ENCODE peak calls at places on chromosome 6, in five cellular contexts. Z, A, P, V and U are unnamed samples.

GRCh38 chr6:30880563-30881252 is 3.6 kb upstream of the DDR1 start:
- DNase-seq in Z (no peak), A (no peak), P (peak), V (no peak), U (no peak)

GRCh38 chr6:113995632-113996031 is 24.7 kb upstream of the HDAC2 start:
- DNase-seq in Z (peak), A (no peak), P (peak), V (no peak), U (peak)

GRCh38 chr6:111936718-111937117 is 63.5 kb upstream of the FYN start:
- DNase-seq in Z (no peak), A (no peak), P (no peak), V (no peak), U (no peak)

GRCh38 chr6:30834643-30835042 is 49.7 kb upstream of the DDR1 start:
- DNase-seq in Z (no peak), A (no peak), P (no peak), V (no peak), U (no peak)

GRCh38 chr6:53840027-53840426 is 45.2 kb downstream of the LRRC1 start:
- DNase-seq in Z (no peak), A (no peak), P (no peak), V (no peak), U (no peak)

GRCh38 chr6:1107578-1107977 is 204.3 kb upstream of the FOXQ1 start:
- DNase-seq in Z (no peak), A (no peak), P (no peak), V (no peak), U (no peak)

GRCh38 chr6:28263946-28264345 is 3.0 kb upstream of the ZSCAN26 start:
- DNase-seq in Z (no peak), A (no peak), P (no peak), V (no peak), U (no peak)

GRCh38 chr6:107491059-107491609 is 1.2 kb downstream of the SOBP start:
- DNase-seq in Z (peak), A (no peak), P (peak), V (no peak), U (peak)

GRCh38 chr6:147486683-147487082 is 21.8 kb upstream of the SAMD5 start:
- DNase-seq in Z (no peak), A (no peak), P (no peak), V (no peak), U (no peak)

GRCh38 chr6:68364276-68364785 is 270.8 kb upstream of the ADGRB3 start:
- DNase-seq in Z (no peak), A (no peak), P (no peak), V (no peak), U (no peak)

GRCh38 chr6:52937908-52938307 is 28.4 kb upstream of the GSTA3 start:
- DNase-seq in Z (peak), A (no peak), P (no peak), V (no peak), U (no peak)

GRCh38 chr6:20534906-20535305 is 649 bp downstream of the CDKAL1 start:
- DNase-seq in Z (no peak), A (no peak), P (no peak), V (no peak), U (no peak)

GRCh38 chr6:149830731-149831379 is 33.3 kb downstream of the LRP11 start:
- DNase-seq in Z (no peak), A (no peak), P (no peak), V (no peak), U (no peak)

GRCh38 chr6:41824571-41825569 is 37.4 kb downstream of the TOMM6 start:
- DNase-seq in Z (peak), A (no peak), P (no peak), V (no peak), U (no peak)

GRCh38 chr6:52726193-52726542 is 37.1 kb downstream of the GSTA2 start:
- DNase-seq in Z (no peak), A (no peak), P (no peak), V (no peak), U (no peak)

GRCh38 chr6:53945765-53946407 is 151.1 kb downstream of the LRRC1 start:
- DNase-seq in Z (no peak), A (no peak), P (no peak), V (no peak), U (no peak)

GRCh38 chr6:125486881-125487280 is 185.1 kb upstream of the HDDC2 start:
- DNase-seq in Z (no peak), A (no peak), P (no peak), V (no peak), U (no peak)

GRCh38 chr6:107458687-107459282 is 579 bp downstream of the PDSS2 start:
- DNase-seq in Z (no peak), A (peak), P (no peak), V (peak), U (peak)

GRCh38 chr6:146785001-146785585 is 186.3 kb downstream of the ADGB start:
- DNase-seq in Z (peak), A (no peak), P (peak), V (peak), U (peak)

GRCh38 chr6:45730232-45730631 is 285.4 kb downstream of the CLIC5 start:
- DNase-seq in Z (no peak), A (no peak), P (no peak), V (no peak), U (no peak)

GRCh38 chr6:4185419-4185818 is 50.0 kb upstream of the ECI2 start:
- DNase-seq in Z (no peak), A (no peak), P (no peak), V (no peak), U (no peak)
- TF ChIP-seq SMC3 in Z (no peak), A (no peak), P (no peak), V (no peak), U (no peak)

GRCh38 chr6:138465007-138465645 is 34.2 kb downstream of the NHSL1 start:
- DNase-seq in Z (peak), A (no peak), P (no peak), V (no peak), U (peak)

GRCh38 chr6:138468320-138469015 is 30.8 kb downstream of the NHSL1 start:
- DNase-seq in Z (peak), A (no peak), P (no peak), V (no peak), U (peak)

GRCh38 chr6:138464085-138464484 is 35.2 kb downstream of the NHSL1 start:
- DNase-seq in Z (no peak), A (no peak), P (no peak), V (no peak), U (no peak)

GRCh38 chr6:138473144-138473543 is 26.1 kb downstream of the NHSL1 start:
- DNase-seq in Z (no peak), A (no peak), P (no peak), V (no peak), U (no peak)

DNA sequence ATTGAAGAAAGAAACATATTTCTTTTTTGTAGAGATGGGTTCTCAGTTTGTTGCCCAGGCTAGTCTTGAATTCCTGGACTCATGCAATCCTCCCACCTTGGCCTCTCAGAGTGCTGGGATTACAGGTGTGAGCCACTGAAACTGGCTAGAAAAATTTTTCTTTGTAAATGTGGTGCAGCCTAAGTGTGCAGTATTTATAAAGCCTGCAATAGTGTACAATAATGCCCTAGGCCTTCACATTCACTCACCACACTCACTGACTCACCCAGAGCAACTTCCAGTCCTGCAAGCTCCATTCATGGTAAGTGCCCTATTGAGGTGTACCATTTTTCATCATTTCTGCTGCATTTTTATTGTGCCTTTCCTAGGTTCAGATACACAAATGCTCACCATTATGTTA is 31.4 kb downstream of the NHSL1 start:
- DNase-seq in Z (no peak), A (no peak), P (no peak), V (no peak), U (no peak)
- TF ChIP-seq CHD2 in Z (no peak), A (no peak), P (no peak), V (no peak), U (no peak)

GRCh38 chr6:43947860-43948259 is 177.8 kb downstream of the VEGFA start:
- DNase-seq in Z (no peak), A (no peak), P (no peak), V (no peak), U (no peak)

GRCh38 chr6:43950731-43951062 is 176.6 kb downstream of the MRPL14 start:
- DNase-seq in Z (no peak), A (no peak), P (no peak), V (no peak), U (no peak)

GRCh38 chr6:43949451-43950110 is 177.7 kb downstream of the MRPL14 start:
- DNase-seq in Z (no peak), A (no peak), P (no peak), V (no peak), U (no peak)

GRCh38 chr6:43950206-43950605 is 177.0 kb downstream of the MRPL14 start:
- DNase-seq in Z (no peak), A (no peak), P (no peak), V (no peak), U (no peak)

DNA sequence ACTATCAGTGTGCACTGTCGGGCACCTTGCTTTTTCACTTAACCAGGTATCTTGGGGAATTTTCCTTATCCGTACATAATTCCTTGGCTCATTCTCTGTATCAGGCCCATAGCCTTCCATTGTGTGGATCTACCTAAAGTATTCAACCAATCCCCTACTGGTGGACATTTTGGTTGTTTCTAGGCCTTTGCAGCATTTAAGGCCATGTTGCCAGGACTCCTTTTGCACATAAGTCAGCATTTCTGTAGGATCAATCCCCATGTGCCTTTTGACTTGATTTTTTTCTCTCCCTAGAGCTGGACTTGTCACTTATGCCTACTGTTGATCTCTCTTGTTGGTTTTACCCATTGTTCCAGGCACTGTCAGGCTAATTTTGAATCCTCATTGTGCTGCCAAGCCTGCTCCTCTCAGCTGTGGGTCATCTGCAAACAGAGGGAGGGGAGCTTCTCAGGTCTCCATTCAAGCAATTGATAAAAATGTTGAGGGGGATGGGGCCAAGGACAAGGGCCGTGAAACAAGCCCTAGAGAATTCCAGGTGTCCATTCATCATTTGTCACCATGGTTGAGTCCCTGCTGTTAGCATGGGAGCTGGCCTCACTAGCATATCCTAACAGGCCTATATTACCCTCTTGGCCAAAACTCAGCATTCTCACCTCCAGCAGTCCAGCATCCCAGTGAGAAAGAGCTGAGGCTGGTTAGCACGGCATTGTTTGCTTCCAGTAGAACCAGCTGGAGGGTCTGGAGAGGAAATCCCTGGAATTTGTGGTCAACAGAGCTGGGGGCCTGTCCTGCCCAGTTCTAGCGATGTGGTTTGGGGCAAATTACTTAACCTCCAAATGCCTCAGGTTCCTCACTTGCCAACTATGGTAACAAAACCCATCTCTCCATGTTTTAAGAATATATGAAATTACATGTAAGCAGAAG is 178.5 kb downstream of the MRPL14 start:
- DNase-seq in Z (no peak), A (no peak), P (no peak), V (no peak), U (no peak)
- TF ChIP-seq SMC3 in Z (no peak), A (no peak), P (no peak), V (no peak), U (no peak)

GRCh38 chr6:44499609-44500008 is 112.1 kb downstream of the CDC5L start:
- DNase-seq in Z (no peak), A (no peak), P (no peak), V (no peak), U (no peak)

GRCh38 chr6:44498436-44498835 is 110.9 kb downstream of the CDC5L start:
- DNase-seq in Z (no peak), A (no peak), P (no peak), V (no peak), U (no peak)

GRCh38 chr6:44495036-44495901 is 107.8 kb downstream of the CDC5L start:
- DNase-seq in Z (no peak), A (no peak), P (no peak), V (no peak), U (no peak)

GRCh38 chr6:44497807-44498206 is 110.3 kb downstream of the CDC5L start:
- DNase-seq in Z (no peak), A (no peak), P (no peak), V (no peak), U (no peak)

DNA sequence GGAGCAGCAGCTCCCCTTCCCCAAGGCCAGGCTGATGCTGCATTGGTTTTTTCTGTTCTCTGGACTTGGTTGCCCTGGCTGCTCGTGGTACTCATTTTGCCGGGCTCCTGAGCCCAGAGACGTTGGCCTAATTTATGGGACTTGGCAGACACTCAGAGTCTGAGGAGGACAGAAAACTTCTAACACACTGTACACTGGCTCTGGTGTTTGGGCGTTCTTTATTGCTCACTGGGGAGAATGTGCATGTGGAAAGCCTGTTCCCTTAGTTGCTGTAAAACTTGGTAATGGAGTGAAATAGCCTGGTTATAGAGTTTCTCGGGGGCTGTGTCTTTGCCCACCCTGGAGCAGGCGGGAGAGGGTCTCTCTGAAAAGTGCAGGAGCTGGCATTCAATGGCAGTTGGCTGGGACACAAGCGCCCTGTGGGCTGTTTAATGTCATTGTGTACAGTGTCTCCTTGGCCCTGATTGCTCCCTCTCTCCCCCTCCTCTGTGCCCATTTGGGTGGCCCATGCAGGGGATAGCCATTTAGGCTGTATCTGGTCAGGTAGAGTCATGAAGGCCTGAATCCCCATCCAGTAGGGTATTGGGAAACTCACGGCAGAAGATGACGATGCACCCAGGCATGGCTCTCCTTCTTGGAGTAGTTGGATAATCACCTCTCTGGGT is 109.3 kb downstream of the CDC5L start:
- DNase-seq in Z (no peak), A (no peak), P (no peak), V (no peak), U (no peak)
- TF ChIP-seq CHD2 in Z (no peak), A (no peak), P (no peak), V (no peak), U (no peak)

GRCh38 chr6:32604434-32604877 is 14.8 kb upstream of the HLA-DRB1 start:
- DNase-seq in Z (no peak), A (peak), P (no peak), V (no peak), U (no peak)
- TF ChIP-seq SMC3 in Z (no peak), A (no peak), P (no peak), V (no peak), U (no peak)

GRCh38 chr6:14277405-14277930 is 159.9 kb downstream of the CD83 start:
- DNase-seq in Z (no peak), A (no peak), P (no peak), V (no peak), U (no peak)

GRCh38 chr6:14274552-14275492 is 157.2 kb downstream of the CD83 start:
- DNase-seq in Z (no peak), A (no peak), P (no peak), V (no peak), U (no peak)

GRCh38 chr6:14276667-14277404 is 159.3 kb downstream of the CD83 start:
- DNase-seq in Z (no peak), A (peak), P (no peak), V (no peak), U (no peak)

GRCh38 chr6:14275493-14275851 is 157.9 kb downstream of the CD83 start:
- DNase-seq in Z (no peak), A (no peak), P (no peak), V (no peak), U (no peak)

GRCh38 chr6:14276066-14276465 is 158.5 kb downstream of the CD83 start:
- DNase-seq in Z (no peak), A (no peak), P (no peak), V (no peak), U (no peak)
- TF ChIP-seq CHD2 in Z (no peak), A (no peak), P (no peak), V (no peak), U (no peak)

DNA sequence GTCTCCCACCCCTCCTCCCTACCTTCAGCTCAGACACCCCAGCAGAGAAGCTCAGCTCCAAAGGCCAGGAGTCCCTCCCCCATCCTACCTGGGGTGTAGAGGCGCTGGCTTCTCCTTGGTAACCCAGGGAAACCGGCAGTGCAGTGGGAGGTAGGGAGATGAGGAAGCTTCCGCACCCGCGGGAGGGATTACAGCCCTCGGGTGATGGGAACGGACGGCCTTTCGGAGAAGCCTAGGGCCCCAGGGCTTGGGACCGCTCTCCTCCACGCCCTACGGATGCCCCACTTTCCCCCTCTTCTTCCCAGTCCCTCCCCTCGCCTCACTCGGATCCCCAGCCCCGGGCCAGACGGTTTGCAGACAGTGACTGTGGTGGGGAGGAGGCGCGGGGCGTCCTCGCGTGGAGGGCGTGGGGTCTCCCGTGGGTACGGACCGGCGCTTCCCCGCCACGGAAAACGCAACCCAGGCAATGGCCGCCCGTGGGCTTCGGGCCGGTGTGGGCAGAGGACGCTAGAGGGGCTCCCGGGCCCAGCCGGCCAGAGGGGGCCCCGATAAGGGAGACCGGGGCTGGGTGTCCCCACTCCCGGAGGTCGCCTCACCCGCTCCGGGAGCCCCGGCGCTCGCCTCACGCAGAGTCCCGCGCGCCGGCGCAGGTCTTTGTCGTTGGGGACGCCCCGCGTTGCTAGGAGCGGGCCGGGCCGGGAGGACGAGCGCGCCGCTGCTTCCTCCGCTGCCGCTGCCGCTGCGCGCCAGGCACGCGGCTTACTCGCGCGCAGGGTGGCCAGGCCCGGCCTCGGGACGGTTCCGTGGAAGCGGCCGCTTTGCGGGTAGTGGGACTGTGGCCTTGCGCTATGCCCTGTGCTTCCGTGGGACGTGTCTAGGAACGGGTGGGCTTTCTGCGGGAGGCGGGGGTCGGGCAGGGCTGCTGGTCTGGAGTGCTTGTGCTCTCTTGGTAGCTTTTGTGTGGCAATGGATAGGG is 15.8 kb downstream of the AARS2 start:
- DNase-seq in Z (no peak), A (no peak), P (peak), V (peak), U (no peak)
- TF ChIP-seq SMC3 in Z (no peak), A (no peak), P (no peak), V (no peak), U (no peak)

GRCh38 chr6:10756085-10756484 is 8.5 kb downstream of the TMEM14B start:
- DNase-seq in Z (no peak), A (no peak), P (no peak), V (no peak), U (no peak)

GRCh38 chr6:10763006-10763405 is 15.4 kb downstream of the TMEM14B start:
- DNase-seq in Z (no peak), A (no peak), P (no peak), V (no peak), U (peak)

GRCh38 chr6:10759312-10759839 is 11.8 kb downstream of the TMEM14B start:
- DNase-seq in Z (peak), A (no peak), P (peak), V (peak), U (peak)

GRCh38 chr6:10759884-10760329 is 12.3 kb downstream of the TMEM14B start:
- DNase-seq in Z (peak), A (no peak), P (no peak), V (no peak), U (no peak)
- TF ChIP-seq CHD2 in Z (no peak), A (no peak), P (no peak), V (no peak), U (no peak)

DNA sequence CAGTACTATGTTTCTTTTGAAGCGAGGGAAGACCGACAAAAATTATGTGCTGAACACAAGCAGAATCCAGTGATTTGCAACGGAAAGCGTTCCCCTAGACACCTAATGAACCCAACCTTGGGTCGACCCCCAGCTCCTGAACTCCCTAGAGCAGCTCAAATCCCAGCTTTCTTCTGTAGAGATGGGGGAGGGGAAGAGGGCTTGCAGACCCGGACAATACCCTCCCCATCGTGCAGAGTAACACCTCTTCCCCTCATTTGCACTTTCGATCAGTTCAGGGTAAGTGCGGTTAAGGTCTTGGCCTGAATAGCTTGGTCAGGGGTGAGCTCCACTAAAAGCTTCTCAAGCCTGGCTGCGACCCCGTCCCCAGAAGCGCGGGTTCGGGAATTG is 404 bp downstream of the CEP162 start:
- DNase-seq in Z (no peak), A (no peak), P (no peak), V (no peak), U (no peak)
- TF ChIP-seq SMC3 in Z (no peak), A (no peak), P (no peak), V (no peak), U (no peak)